ENCODE peak calls at places on chromosomes 12 and 14, in four cellular contexts. A, T, I and C are unnamed samples.

GRCh38 chr14:97381309-97381708 is 584.1 kb downstream of the VRK1 start:
- DNase-seq in A (no peak), T (no peak), I (no peak), C (no peak)

GRCh38 chr12:27244680-27245005 is 557 bp downstream of the STK38L start:
- DNase-seq in A (no peak), T (no peak), I (no peak), C (no peak)

GRCh38 chr12:93245543-93245942 is 132.2 kb upstream of the NUDT4 start:
- DNase-seq in A (peak), T (no peak), I (no peak), C (no peak)

GRCh38 chr12:124852911-124853441 is 10.7 kb downstream of the SCARB1 start:
- DNase-seq in A (no peak), T (no peak), I (no peak), C (no peak)

GRCh38 chr12:22130671-22131070 is 84.7 kb downstream of the CMAS start:
- DNase-seq in A (no peak), T (no peak), I (no peak), C (no peak)

GRCh38 chr14:84493779-84494178 is 1036.2 kb upstream of the FLRT2 start:
- DNase-seq in A (no peak), T (no peak), I (peak), C (no peak)

GRCh38 chr12:98533723-98534251 is 18.4 kb downstream of the TMPO start:
- DNase-seq in A (no peak), T (no peak), I (no peak), C (no peak)

GRCh38 chr12:21546721-21547120 is 20.6 kb downstream of the SPX start:
- DNase-seq in A (no peak), T (no peak), I (no peak), C (no peak)

GRCh38 chr14:62031504-62031903 is 269.3 kb downstream of the SNAPC1 start:
- DNase-seq in A (no peak), T (no peak), I (no peak), C (no peak)

GRCh38 chr12:110694330-110694891 is 5.5 kb upstream of the HVCN1 start:
- DNase-seq in A (no peak), T (no peak), I (no peak), C (no peak)

GRCh38 chr12:20472089-20472488 is 103.8 kb downstream of the PDE3A start:
- DNase-seq in A (no peak), T (no peak), I (no peak), C (no peak)